ENCODE peak calls at places on chromosomes 12 and 14, in four cellular contexts. R is uterus, A is stomach, W is GM12891. Q is an unnamed sample.

GRCh38 chr12:131139363-131140068 is 185.8 kb downstream of the ADGRD1 start:
- DNase-seq in A (no peak), W (no peak), R (no peak), Q (no peak)

GRCh38 chr12:108635201-108635996 is 1.7 kb upstream of the SELPLG start:
- DNase-seq in W (peak), A (no peak), R (no peak), Q (no peak)

GRCh38 chr14:76426161-76426696 is 50.3 kb downstream of the ESRRB start:
- DNase-seq in W (no peak), A (no peak), R (no peak), Q (no peak)

GRCh38 chr12:15629108-15629507 is 160.1 kb downstream of the EPS8 start:
- DNase-seq in R (peak), A (peak), W (no peak), Q (peak)

GRCh38 chr14:85604021-85604420 is 74.1 kb downstream of the FLRT2 start:
- DNase-seq in A (no peak), R (no peak), W (no peak), Q (no peak)

GRCh38 chr14:82067221-82067620 is 533.6 kb upstream of the SEL1L start:
- DNase-seq in A (no peak), R (no peak), W (no peak), Q (no peak)

GRCh38 chr14:71491925-71492324 is 440.3 kb upstream of the RGS6 start:
- DNase-seq in A (no peak), R (no peak), W (no peak), Q (no peak)

GRCh38 chr12:126798449-126798848 is 1468.5 kb upstream of the TMEM132C start:
- DNase-seq in R (no peak), A (no peak), W (no peak), Q (no peak)

GRCh38 chr14:78857974-78858373 is 687.8 kb downstream of the NRXN3 start:
- DNase-seq in W (no peak), A (no peak), R (no peak), Q (no peak)

GRCh38 chr12:14283489-14284144 is 81.9 kb upstream of the ATF7IP start:
- DNase-seq in A (no peak), W (no peak), R (no peak), Q (no peak)

GRCh38 chr12:39990122-39991101 is 115.5 kb downstream of the SLC2A13 start:
- DNase-seq in R (peak), W (peak), A (peak), Q (peak)

GRCh38 chr12:92927055-92927435 is 2.0 kb downstream of the EEA1 start:
- DNase-seq in W (no peak), A (no peak), R (no peak), Q (peak)

GRCh38 chr12:101204598-101205304 is 5.3 kb downstream of the SLC5A8 start:
- DNase-seq in W (no peak), A (no peak), R (no peak), Q (no peak)

GRCh38 chr12:42426733-42427132 is 100.8 kb downstream of the PPHLN1 start:
- DNase-seq in R (no peak), W (no peak), A (no peak), Q (peak)

GRCh38 chr12:1807489-1807888 is 12.9 kb upstream of the LRTM2 start:
- DNase-seq in R (no peak), A (no peak), W (no peak), Q (no peak)

GRCh38 chr12:130041983-130042812 is 120.1 kb upstream of the FZD10 start:
- DNase-seq in R (no peak), A (no peak), W (no peak), Q (peak)

GRCh38 chr12:128825845-128826244 is 2.1 kb upstream of the SLC15A4 start:
- DNase-seq in W (no peak), R (no peak), A (peak), Q (no peak)

GRCh38 chr12:6792522-6793201 is 3.3 kb downstream of the CD4 start:
- DNase-seq in R (no peak), A (no peak), W (no peak), Q (no peak)

GRCh38 chr12:96780330-96780729 is 126.7 kb upstream of the NEDD1 start:
- DNase-seq in W (no peak), A (no peak), R (no peak), Q (no peak)

GRCh38 chr14:94850332-94851211 is 80.7 kb upstream of the GSC start:
- DNase-seq in R (peak), W (no peak), A (peak), Q (no peak)

GRCh38 chr12:1324900-1325299 is 269.5 kb downstream of the FBXL14 start:
- DNase-seq in A (no peak), R (no peak), W (no peak), Q (peak)

DNA sequence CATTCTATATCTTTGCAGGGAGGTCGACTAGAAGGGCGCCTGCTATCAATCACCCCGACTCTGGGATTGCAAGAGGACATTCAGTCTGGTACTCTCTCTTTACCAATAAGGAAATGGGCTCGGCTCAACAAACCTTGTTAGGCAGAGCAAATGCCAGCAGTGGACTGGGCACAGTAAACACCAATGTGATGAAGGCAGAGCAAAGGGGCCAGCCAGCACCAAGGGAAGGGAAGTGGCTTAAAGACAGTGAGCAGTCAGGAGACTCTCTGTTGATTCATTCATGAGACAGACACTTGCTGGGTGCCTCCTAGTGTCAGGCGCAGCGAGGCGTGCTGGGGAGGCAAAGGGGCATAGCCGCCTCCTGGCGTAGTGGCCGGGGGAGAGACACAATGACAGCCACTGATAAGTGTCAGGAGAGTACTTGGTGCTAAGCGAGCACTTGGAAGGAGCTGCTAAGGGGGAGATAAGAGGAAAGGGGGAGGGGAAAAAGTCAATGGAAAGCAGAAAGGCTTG is 34.1 kb downstream of the TMCC3 start:
- DNase-seq in A (peak), W (no peak), R (no peak), Q (peak)
- TF ChIP-seq POLR2A in A (no peak), W (no peak), R (no peak), Q (no peak)

GRCh38 chr12:122203301-122203967 is at the start of gene B3GNT4:
- DNase-seq in A (peak), R (peak), W (peak), Q (peak)
- TF ChIP-seq POLR2A in A (no peak), R (no peak), W (no peak), Q (no peak)

GRCh38 chr12:104991565-104992128 is 5.5 kb downstream of the NOPCHAP1 start:
- DNase-seq in W (no peak), A (no peak), R (no peak), Q (no peak)

GRCh38 chr12:104985206-104985605 is 910 bp upstream of the NOPCHAP1 start:
- DNase-seq in R (no peak), A (no peak), W (no peak), Q (no peak)

GRCh38 chr12:104990950-104991349 is 4.8 kb downstream of the NOPCHAP1 start:
- DNase-seq in W (no peak), A (no peak), R (no peak), Q (no peak)

DNA sequence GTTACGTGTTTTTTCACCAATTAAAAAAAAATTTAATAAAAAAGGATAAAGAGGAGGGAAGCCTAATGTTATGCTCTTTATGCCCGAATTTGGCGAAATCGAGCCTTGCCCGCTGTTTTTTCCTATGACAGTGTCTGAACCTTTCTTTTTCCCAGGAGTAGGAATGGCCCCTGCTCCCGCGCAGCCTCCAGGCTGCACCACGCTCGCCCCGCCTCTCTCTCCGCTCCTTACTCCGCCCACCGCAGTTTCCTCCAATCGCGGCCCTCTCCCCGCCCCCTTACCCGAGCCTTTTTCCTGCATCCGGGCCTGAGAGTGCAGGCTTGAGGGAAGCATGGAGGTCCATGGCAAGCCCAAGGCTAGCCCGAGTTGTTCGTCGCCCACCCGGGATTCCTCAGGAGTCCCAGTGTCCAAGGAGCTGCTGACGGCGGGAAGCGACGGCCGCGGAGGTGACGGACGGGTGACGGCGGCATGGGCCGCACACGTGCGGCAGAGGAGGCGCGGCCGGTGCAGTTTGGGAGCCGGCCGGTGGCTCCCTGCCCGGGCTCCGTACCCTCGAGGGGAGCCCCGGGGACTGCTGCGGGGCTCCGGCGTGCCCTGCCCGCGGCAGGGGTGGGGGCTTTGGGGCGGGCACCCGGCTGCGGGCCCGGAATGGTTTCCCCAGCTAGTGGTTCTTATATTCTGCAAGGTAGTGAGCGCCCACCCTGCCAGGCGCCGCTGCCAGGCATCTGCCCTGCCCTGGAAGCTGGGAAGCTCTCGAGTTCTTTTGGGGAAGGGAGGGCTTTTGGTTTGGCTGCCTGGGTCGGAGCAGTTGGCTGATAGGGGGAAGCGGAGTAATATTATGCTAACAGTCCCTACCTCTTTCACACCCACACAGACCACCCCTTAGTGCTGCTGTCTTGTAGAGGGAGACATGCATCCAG is at the start of gene NOPCHAP1:
- DNase-seq in W (peak), A (peak), R (peak), Q (peak)
- TF ChIP-seq POLR2A in W (peak), A (peak), R (peak), Q (peak)

GRCh38 chr14:22886500-22887259 is 3.7 kb downstream of the REM2 start:
- DNase-seq in W (peak), A (peak), R (peak), Q (peak)

GRCh38 chr14:22888662-22889061 is 5.6 kb downstream of the REM2 start:
- DNase-seq in A (no peak), R (no peak), W (no peak), Q (no peak)

GRCh38 chr14:22885975-22886374 is 3.0 kb downstream of the REM2 start:
- DNase-seq in R (no peak), W (no peak), A (no peak), Q (no peak)

GRCh38 chr14:22887990-22888378 is 5.0 kb downstream of the REM2 start:
- DNase-seq in W (no peak), A (no peak), R (no peak), Q (no peak)

GRCh38 chr14:22887260-22887989 is 4.4 kb downstream of the REM2 start:
- DNase-seq in R (peak), W (no peak), A (peak), Q (peak)
- TF ChIP-seq POLR2A in R (no peak), W (peak), A (no peak), Q (no peak)

GRCh38 chr12:115212356-115212755 is 528.4 kb upstream of the TBX3 start:
- DNase-seq in R (no peak), W (no peak), A (no peak), Q (no peak)
- TF ChIP-seq POLR2A in R (no peak), W (no peak), A (no peak), Q (no peak)

GRCh38 chr12:122888232-122888752 is 7.6 kb downstream of the VPS37B start:
- DNase-seq in R (no peak), W (no peak), A (peak), Q (peak)
- TF ChIP-seq POLR2A in R (peak), W (no peak), A (peak), Q (peak)

DNA sequence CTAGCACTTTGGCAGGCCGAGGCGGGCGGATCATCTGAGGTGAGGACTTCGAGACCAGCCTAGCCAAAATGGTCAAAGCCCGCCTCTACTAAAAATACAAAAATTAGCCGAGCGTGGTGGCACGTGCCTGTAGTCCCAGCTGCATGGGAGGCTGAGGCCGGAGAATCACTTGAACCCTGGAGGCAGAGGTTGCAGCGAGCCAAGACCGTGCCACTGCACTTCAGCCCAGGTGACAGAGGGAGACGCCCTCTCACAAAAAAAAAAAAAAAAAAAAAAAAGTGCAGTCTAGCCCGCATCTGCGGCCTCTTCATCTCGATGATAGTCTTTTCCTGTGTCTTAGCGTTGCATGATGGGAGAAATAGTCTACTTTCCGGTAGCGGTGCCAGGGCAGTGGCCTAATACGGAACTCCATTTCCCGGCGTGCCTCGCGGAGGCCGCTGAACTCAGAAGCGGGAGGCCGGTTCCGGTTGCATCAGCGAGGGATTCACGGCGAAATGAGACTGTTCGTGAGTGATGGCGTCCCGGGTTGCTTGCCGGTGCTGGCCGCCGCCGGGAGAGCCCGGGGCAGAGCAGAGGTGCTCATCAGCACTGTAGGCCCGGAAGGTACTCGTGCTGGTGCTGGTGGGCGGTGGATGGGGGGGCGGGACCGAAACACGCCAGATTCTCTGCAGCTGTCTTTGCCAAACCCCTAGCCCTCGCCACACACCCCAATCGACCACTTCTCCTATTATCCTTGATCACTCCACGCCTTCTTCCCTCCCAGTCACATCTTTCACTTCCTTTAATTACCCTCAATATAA is at the start of gene MARS1:
- DNase-seq in W (peak), R (peak), A (peak), Q (peak)
- TF ChIP-seq POLR2A in W (peak), R (no peak), A (no peak), Q (peak)

GRCh38 chr12:9094512-9095206 is 21.1 kb downstream of the A2M start:
- DNase-seq in A (no peak), W (no peak), R (no peak), Q (no peak)
- TF ChIP-seq POLR2A in A (no peak), W (no peak), R (no peak), Q (no peak)

GRCh38 chr12:68932701-68933563 is at the start of gene CPM:
- DNase-seq in R (peak), A (peak), W (peak), Q (peak)
- TF ChIP-seq POLR2A in R (peak), A (peak), W (no peak), Q (no peak)

Q was measured in erythroblast.